ENCODE peak calls at places on chromosome 1, in seven cellular contexts. E is transverse colon, Q is suprapubic skin, F is sigmoid colon, I is A549, V is tibial nerve, Y is H1. M is an unnamed sample.
A peak's percentile ranks its signal among the peaks of the same experiment; 100 is the strongest.

GRCh38 chr1:64194168-64195088 is 9.0 kb upstream of the UBE2U start:
- DNase-seq in E (no peak), Q (no peak), F (no peak), I (no peak), V (no peak), Y (no peak), M (no peak)

GRCh38 chr1:20361805-20362381 is 71.2 kb downstream of the VWA5B1 start:
- DNase-seq in E (peak; percentile 70), Q (no peak), F (no peak), I (peak; percentile 49), V (no peak), Y (peak; percentile 99), M (peak; percentile 32)

GRCh38 chr1:84834419-84835064 is 58.5 kb downstream of the LPAR3 start:
- DNase-seq in E (no peak), Q (no peak), F (no peak), I (peak; percentile 33), V (no peak), Y (no peak), M (no peak)

GRCh38 chr1:198830397-198830796 is 191.6 kb downstream of the PTPRC start:
- DNase-seq in E (no peak), Q (no peak), F (no peak), I (no peak), V (no peak), Y (no peak), M (no peak)

GRCh38 chr1:111660204-111661150 is 40.9 kb downstream of the RAP1A start:
- DNase-seq in E (no peak), Q (no peak), F (no peak), I (no peak), V (no peak), Y (no peak), M (no peak)

GRCh38 chr1:13759072-13759471 is 59.1 kb downstream of the PRDM2 start:
- DNase-seq in E (no peak), Q (no peak), F (no peak), I (no peak), V (no peak), Y (no peak), M (no peak)

GRCh38 chr1:24696756-24697330 is 48.4 kb upstream of the CLIC4 start:
- DNase-seq in E (no peak), Q (no peak), F (no peak), I (no peak), V (no peak), Y (no peak), M (no peak)

GRCh38 chr1:10677508-10678364 is 118.7 kb downstream of the CASZ1 start:
- DNase-seq in E (peak; percentile 77), Q (no peak), F (peak; percentile 90), I (no peak), V (no peak), Y (no peak), M (peak; percentile 90)

GRCh38 chr1:178645157-178645825 is 79.8 kb upstream of the RALGPS2 start:
- DNase-seq in E (no peak), Q (no peak), F (no peak), I (no peak), V (no peak), Y (no peak), M (no peak)

GRCh38 chr1:229129306-229130027 is 141.4 kb upstream of the RAB4A start:
- DNase-seq in E (peak; percentile 23), Q (no peak), F (no peak), I (no peak), V (no peak), Y (no peak), M (no peak)

GRCh38 chr1:119724611-119725218 is 13.0 kb downstream of the PHGDH start:
- DNase-seq in E (no peak), Q (no peak), F (no peak), I (no peak), V (no peak), Y (no peak), M (no peak)

GRCh38 chr1:202201266-202201665 is 7.7 kb downstream of the LGR6 start:
- DNase-seq in E (no peak), Q (no peak), F (no peak), I (no peak), V (no peak), Y (no peak), M (no peak)

GRCh38 chr1:207404849-207405525 is 49.1 kb upstream of the CR2 start:
- DNase-seq in E (no peak), Q (no peak), F (no peak), I (peak; percentile 77), V (no peak), Y (no peak), M (no peak)

GRCh38 chr1:175628548-175629317 is 114.7 kb downstream of the TNR start:
- DNase-seq in E (no peak), Q (no peak), F (no peak), I (no peak), V (peak; percentile 30), Y (no peak), M (no peak)

GRCh38 chr1:199545780-199546179 is 481.7 kb upstream of the NR5A2 start:
- DNase-seq in E (peak; percentile 10), Q (no peak), F (no peak), I (peak; percentile 64), V (no peak), Y (no peak), M (no peak)

GRCh38 chr1:224500802-224501201 is 66.2 kb upstream of the WDR26 start:
- DNase-seq in E (no peak), Q (no peak), F (no peak), I (no peak), V (no peak), Y (no peak), M (no peak)

GRCh38 chr1:18007391-18008106 is 100.0 kb upstream of the IGSF21 start:
- DNase-seq in E (no peak), Q (no peak), F (no peak), I (no peak), V (no peak), Y (no peak), M (no peak)

GRCh38 chr1:59229138-59229537 is 67.8 kb upstream of the FGGY start:
- DNase-seq in E (no peak), Q (no peak), F (no peak), I (no peak), V (no peak), Y (no peak), M (no peak)

GRCh38 chr1:187281085-187281484 is 452.3 kb downstream of the PLA2G4A start:
- DNase-seq in E (no peak), Q (no peak), F (no peak), I (no peak), V (no peak), Y (no peak), M (no peak)

GRCh38 chr1:215744419-215744818 is 177.3 kb downstream of the KCTD3 start:
- DNase-seq in E (no peak), Q (no peak), F (no peak), I (no peak), V (no peak), Y (no peak), M (no peak)

GRCh38 chr1:230149751-230150584 is 82.9 kb downstream of the GALNT2 start:
- DNase-seq in E (no peak), Q (no peak), F (no peak), I (no peak), V (no peak), Y (no peak), M (no peak)

GRCh38 chr1:30616759-30617158 is 106.6 kb downstream of the MATN1 start:
- DNase-seq in E (no peak), Q (no peak), F (no peak), I (no peak), V (no peak), Y (no peak), M (peak; percentile 10)

GRCh38 chr1:67484492-67484891 is 54.3 kb upstream of the SERBP1 start:
- DNase-seq in E (no peak), Q (no peak), F (no peak), I (no peak), V (no peak), Y (no peak), M (no peak)

GRCh38 chr1:40736085-40736531 is 44.6 kb downstream of the NFYC start:
- DNase-seq in E (no peak), Q (no peak), F (no peak), I (no peak), V (no peak), Y (no peak), M (no peak)
- TF ChIP-seq CTCF in E (no peak), Q (no peak), F (no peak), I (no peak), V (no peak), Y (no peak), M (no peak)

GRCh38 chr1:221806236-221806635 is 64.3 kb upstream of the DUSP10 start:
- DNase-seq in E (no peak), Q (no peak), F (no peak), I (no peak), V (no peak), Y (no peak), M (no peak)
- TF ChIP-seq EP300 in E (no peak), Q (no peak), F (no peak), I (no peak), V (no peak), Y (no peak), M (no peak)

DNA sequence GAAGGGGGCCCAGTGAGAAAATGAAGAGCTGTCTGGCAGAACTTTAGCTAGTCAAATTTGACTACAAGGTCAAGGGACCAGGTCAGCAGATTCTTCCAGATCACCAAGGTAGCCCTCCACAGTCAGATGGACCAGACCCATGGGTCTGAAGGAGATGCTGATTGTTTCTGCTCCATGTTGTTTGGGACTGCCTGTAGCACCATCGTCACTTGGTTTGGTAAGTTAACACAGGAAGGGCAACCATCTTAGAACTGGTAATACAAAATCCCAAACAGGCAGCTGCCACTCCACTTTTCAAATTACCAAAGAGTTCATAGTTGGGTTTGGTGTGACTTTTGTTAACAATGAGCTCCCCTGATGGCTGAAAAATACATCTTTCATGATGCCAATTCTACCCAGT is 9.0 kb downstream of the ITPKB start:
- DNase-seq in E (no peak), Q (no peak), F (peak; percentile 26), I (no peak), V (no peak), Y (no peak), M (no peak)
- H3K4me1 ChIP-seq in E (peaks cover 14% of the 10 kb centered on the region), Q (peaks cover 51% of the 10 kb centered on the region), F (peaks cover 98% of the 10 kb centered on the region), I (no peaks in the 10 kb centered on the region), V (no peaks in the 10 kb centered on the region), Y (peaks cover 3% of the 10 kb centered on the region), M (peaks cover 95% of the 10 kb centered on the region)

GRCh38 chr1:50077273-50077672 is 31.4 kb upstream of the ELAVL4 start:
- DNase-seq in E (no peak), Q (no peak), F (no peak), I (no peak), V (no peak), Y (no peak), M (no peak)

GRCh38 chr1:50084389-50084788 is 24.3 kb upstream of the ELAVL4 start:
- DNase-seq in E (no peak), Q (no peak), F (no peak), I (no peak), V (no peak), Y (no peak), M (no peak)

DNA sequence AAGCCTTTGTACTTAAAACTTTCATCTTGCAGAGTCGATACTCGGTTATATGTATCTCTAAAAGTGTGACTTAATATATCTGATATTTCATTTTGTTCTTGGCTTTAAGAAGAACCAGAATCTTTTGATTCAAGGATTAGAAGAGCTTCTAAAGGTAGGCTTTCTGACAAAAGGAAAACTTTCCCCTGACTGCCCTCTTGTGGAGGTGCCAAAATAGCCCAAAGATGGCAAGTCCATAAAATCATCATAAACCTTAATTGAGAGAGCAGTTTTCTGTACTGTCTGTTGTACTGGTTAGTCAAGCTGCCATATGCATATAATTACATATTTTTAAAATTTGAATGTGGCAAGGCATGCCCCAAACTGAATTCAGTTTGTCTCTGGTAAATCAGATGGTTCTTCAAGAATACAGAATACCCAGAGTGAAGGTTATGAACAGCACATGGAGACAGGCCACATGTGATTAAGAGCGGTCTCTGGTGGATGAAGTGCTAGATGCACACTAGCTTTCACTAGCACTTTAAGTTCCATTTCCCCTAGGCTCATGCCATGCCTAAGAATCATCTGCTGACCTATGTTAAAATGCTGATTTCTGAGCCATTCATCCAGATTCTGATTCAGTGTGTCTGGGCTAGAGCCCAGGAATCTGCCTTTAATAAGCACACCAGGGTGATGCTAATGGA is 27.7 kb upstream of the ELAVL4 start:
- DNase-seq in E (no peak), Q (no peak), F (no peak), I (peak; percentile 6), V (no peak), Y (peak; percentile 48), M (no peak)
- TF ChIP-seq CTCF in E (peak; percentile 15), Q (no peak), F (no peak), I (peak; percentile 12), V (no peak), Y (no peak), M (no peak)

M was measured in stomach.